ENCODE peak calls at places on chromosomes 16 and 17, in four cellular contexts. One of them, this sample, is unnamed. For H3K4me1, the result is how much of the 10 kb centered on the place peaks cover.

GRCh38 chr17:72634621-72635020 is 457.9 kb downstream of the SLC39A11 start:
- DNase-seq in neural progenitor cell: no peak
- DNase-seq in HCT116: no peak
- DNase-seq in SK-N-SH: no peak
- DNase-seq in this sample: no peak

GRCh38 chr16:74607967-74608356 is 1.0 kb upstream of the GLG1 start:
- DNase-seq in SK-N-SH: no peak
- DNase-seq in neural progenitor cell: peak
- DNase-seq in HCT116: no peak
- DNase-seq in this sample: no peak

GRCh38 chr17:34781071-34781470 is 180.2 kb downstream of the CCT6B start:
- DNase-seq in SK-N-SH: no peak
- DNase-seq in HCT116: no peak
- DNase-seq in neural progenitor cell: no peak
- DNase-seq in this sample: no peak

GRCh38 chr17:29561541-29562517 is 5.0 kb downstream of the ABHD15 start:
- DNase-seq in SK-N-SH: no peak
- DNase-seq in neural progenitor cell: no peak
- DNase-seq in HCT116: no peak
- DNase-seq in this sample: peak

GRCh38 chr16:66911112-66911511 is 7.6 kb downstream of the CDH16 start:
- DNase-seq in SK-N-SH: no peak
- DNase-seq in HCT116: no peak
- DNase-seq in neural progenitor cell: no peak
- DNase-seq in this sample: no peak

GRCh38 chr16:9330036-9330545 is 238.6 kb downstream of the HAPSTR1 start:
- DNase-seq in SK-N-SH: no peak
- DNase-seq in neural progenitor cell: no peak
- DNase-seq in HCT116: no peak
- DNase-seq in this sample: no peak

GRCh38 chr17:48617515-48618365 is 2.6 kb upstream of the HOXB8 start:
- DNase-seq in neural progenitor cell: no peak
- DNase-seq in SK-N-SH: no peak
- DNase-seq in HCT116: no peak
- DNase-seq in this sample: no peak

GRCh38 chr17:41717408-41718286 is 5.5 kb downstream of the GAST start:
- DNase-seq in HCT116: no peak
- DNase-seq in SK-N-SH: no peak
- DNase-seq in neural progenitor cell: no peak
- DNase-seq in this sample: no peak

GRCh38 chr17:29891131-29891530 is 38.9 kb downstream of the SSH2 start:
- DNase-seq in neural progenitor cell: no peak
- DNase-seq in SK-N-SH: no peak
- DNase-seq in HCT116: no peak
- DNase-seq in this sample: no peak

GRCh38 chr17:48002208-48002919 is 31.5 kb downstream of the CDK5RAP3 start:
- DNase-seq in SK-N-SH: no peak
- DNase-seq in neural progenitor cell: peak
- DNase-seq in HCT116: no peak
- DNase-seq in this sample: peak

GRCh38 chr17:81473019-81473418 is 39.6 kb downstream of the ACTG1 start:
- DNase-seq in neural progenitor cell: no peak
- DNase-seq in HCT116: no peak
- DNase-seq in SK-N-SH: no peak
- DNase-seq in this sample: no peak

GRCh38 chr17:80645706-80646325 is 101.2 kb downstream of the RPTOR start:
- DNase-seq in neural progenitor cell: no peak
- DNase-seq in SK-N-SH: peak
- DNase-seq in HCT116: no peak
- DNase-seq in this sample: no peak

GRCh38 chr17:39738568-39738901 is 797 bp downstream of the GRB7 start:
- DNase-seq in neural progenitor cell: peak
- DNase-seq in SK-N-SH: no peak
- DNase-seq in HCT116: no peak
- DNase-seq in this sample: no peak

GRCh38 chr16:56682703-56683397 is 580 bp downstream of the MT1X start:
- DNase-seq in HCT116: no peak
- DNase-seq in neural progenitor cell: no peak
- DNase-seq in SK-N-SH: no peak
- DNase-seq in this sample: peak

GRCh38 chr17:36183001-36183810 is 6.8 kb upstream of the TBC1D3B start:
- DNase-seq in neural progenitor cell: peak
- DNase-seq in SK-N-SH: peak
- DNase-seq in HCT116: peak
- DNase-seq in this sample: no peak

GRCh38 chr17:36185416-36185815 is 9.0 kb upstream of the TBC1D3B start:
- DNase-seq in HCT116: no peak
- DNase-seq in neural progenitor cell: no peak
- DNase-seq in SK-N-SH: no peak
- DNase-seq in this sample: no peak

GRCh38 chr17:36183811-36184765 is 7.7 kb upstream of the TBC1D3B start:
- DNase-seq in SK-N-SH: peak
- DNase-seq in HCT116: no peak
- DNase-seq in neural progenitor cell: no peak
- DNase-seq in this sample: no peak

DNA sequence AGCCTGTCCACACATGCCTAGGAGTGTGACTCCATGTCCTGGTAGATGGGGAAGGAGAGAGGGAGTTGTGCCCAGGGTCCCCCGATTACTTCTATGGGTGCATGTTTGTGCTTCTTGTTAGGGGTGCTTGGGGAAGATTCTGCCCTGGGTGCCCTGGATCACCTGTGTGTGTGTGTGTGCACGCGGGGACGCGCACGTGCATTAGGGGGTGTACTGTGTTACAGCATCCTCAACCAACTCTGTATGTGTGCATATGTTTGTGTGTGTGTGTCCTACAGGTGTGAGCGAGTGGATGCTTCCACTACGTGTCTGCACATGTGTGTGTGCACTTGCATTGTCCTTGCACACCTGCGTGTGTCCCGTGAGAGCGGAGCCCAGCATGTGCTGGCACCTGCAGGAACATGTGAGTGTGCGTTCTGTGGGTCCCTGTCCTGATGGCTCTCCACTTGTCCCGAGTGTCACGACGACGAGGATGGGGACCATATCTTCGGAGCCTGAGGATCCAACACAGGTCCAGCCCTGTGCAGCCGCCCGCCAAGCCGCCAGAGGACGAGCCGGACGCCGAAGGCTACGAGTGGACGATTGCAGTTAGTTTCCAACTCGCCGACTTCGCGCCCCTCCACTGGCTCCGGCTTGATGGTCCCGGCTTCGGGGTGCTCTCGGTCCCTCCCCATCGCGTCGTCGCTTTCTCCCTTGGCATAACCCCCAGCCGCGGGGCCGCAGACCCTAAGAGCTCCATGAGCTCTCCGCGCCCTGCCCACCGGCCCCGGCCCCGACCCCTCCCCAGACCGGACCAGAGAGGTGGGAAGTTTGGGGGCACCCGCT is 6.0 kb upstream of the TBC1D3B start:
- DNase-seq in SK-N-SH: no peak
- DNase-seq in neural progenitor cell: peak
- DNase-seq in HCT116: no peak
- DNase-seq in this sample: no peak
- H3K4me3 ChIP-seq in SK-N-SH: peak
- H3K4me3 ChIP-seq in neural progenitor cell: peak
- H3K4me3 ChIP-seq in HCT116: peak
- H3K4me3 ChIP-seq in this sample: no peak

DNA sequence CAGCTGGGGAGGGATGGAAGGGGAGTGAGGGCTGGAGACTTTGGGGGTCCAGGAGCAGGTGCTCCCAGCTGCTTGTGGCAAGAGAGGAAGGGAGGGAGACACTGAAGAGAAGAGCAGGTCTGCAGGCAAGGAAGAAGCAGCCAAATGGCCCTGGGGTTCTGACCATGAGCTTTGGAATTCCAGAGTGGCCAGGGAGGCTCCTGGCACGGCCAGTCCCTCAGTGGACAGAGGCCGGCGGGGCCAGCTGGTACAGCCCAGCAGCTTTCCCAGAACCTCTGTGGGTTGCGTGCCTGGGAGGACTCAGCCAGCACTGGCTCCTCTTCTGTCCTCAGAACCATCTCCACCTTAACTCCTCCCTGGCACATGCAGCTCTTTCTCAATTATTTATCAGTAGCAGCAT is 233.0 kb downstream of the MSI2 start:
- DNase-seq in neural progenitor cell: no peak
- DNase-seq in SK-N-SH: no peak
- DNase-seq in HCT116: no peak
- DNase-seq in this sample: no peak
- H3K4me1 ChIP-seq in neural progenitor cell: under half
- H3K4me1 ChIP-seq in SK-N-SH: under half
- H3K4me1 ChIP-seq in HCT116: under half
- H3K4me1 ChIP-seq in this sample: under half

GRCh38 chr17:43327421-43327820 is 71.4 kb upstream of the ARL4D start:
- DNase-seq in neural progenitor cell: no peak
- DNase-seq in SK-N-SH: no peak
- DNase-seq in HCT116: no peak
- DNase-seq in this sample: no peak

GRCh38 chr17:43328650-43329049 is 70.1 kb upstream of the ARL4D start:
- DNase-seq in HCT116: no peak
- DNase-seq in SK-N-SH: no peak
- DNase-seq in neural progenitor cell: no peak
- DNase-seq in this sample: no peak

GRCh38 chr17:43326490-43327275 is 72.1 kb upstream of the ARL4D start:
- DNase-seq in neural progenitor cell: no peak
- DNase-seq in HCT116: no peak
- DNase-seq in SK-N-SH: no peak
- DNase-seq in this sample: no peak

GRCh38 chr17:43329183-43329582 is 69.6 kb upstream of the ARL4D start:
- DNase-seq in neural progenitor cell: no peak
- DNase-seq in SK-N-SH: no peak
- DNase-seq in HCT116: no peak
- DNase-seq in this sample: no peak

DNA sequence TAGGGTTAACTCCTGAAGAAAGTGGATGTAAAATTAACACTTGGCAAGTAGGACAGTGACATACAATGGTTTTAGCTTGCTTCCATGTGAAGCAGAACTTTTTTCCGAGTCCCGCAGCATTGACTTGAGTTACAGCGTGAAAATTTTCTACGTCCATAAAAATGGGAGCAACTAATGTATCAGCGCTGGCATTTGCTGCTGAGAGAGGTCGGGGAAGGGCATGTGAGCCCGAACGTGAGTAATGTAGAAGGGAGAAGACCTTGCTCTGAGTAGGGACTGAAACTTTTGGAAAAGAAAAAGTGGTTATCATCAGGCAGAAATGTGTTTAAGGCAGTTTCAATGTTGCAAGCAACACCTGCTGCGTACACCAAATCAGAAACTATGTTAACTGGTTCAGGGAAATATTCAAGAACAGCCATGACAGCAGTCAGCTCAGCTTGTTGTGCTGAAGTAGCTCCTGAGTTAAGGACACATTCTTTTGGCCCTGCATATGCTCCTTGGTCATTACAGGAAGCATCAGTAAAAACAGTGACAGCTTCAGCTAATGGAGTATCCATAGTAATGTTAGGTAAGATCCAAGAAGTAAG is 70.9 kb upstream of the ARL4D start:
- DNase-seq in neural progenitor cell: no peak
- DNase-seq in HCT116: no peak
- DNase-seq in SK-N-SH: no peak
- DNase-seq in this sample: no peak
- TF ChIP-seq EZH2phosphoT487 in neural progenitor cell: no peak
- TF ChIP-seq EZH2phosphoT487 in HCT116: no peak
- TF ChIP-seq EZH2phosphoT487 in SK-N-SH: no peak
- TF ChIP-seq EZH2phosphoT487 in this sample: no peak

DNA sequence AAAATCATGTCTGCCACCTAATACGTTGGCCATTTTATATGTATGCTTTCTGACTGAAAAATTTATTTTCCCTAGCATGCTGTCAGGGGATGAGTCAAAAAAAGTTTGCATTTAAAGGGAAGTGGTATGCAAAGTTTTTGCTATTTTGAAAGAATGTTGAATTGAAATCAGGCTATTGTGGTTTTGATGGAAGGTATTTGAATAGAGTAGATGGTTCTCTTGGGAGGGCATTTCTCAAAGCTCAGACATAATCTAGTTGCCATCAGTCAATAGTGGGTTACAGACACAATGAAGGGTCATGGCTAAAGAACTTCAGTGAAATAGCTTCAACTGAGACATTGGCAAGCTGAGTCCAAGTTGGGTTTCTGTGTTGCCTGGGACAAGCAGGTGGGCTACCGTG is 102.4 kb downstream of the MAP2K6 start:
- DNase-seq in SK-N-SH: no peak
- DNase-seq in HCT116: no peak
- DNase-seq in neural progenitor cell: no peak
- DNase-seq in this sample: peak
- H3K4me3 ChIP-seq in SK-N-SH: no peak
- H3K4me3 ChIP-seq in HCT116: no peak
- H3K4me3 ChIP-seq in neural progenitor cell: no peak
- H3K4me3 ChIP-seq in this sample: peak

GRCh38 chr17:60168654-60169053 is 18.9 kb downstream of the CA4 start:
- DNase-seq in HCT116: no peak
- DNase-seq in neural progenitor cell: no peak
- DNase-seq in SK-N-SH: peak
- DNase-seq in this sample: no peak
- H3K4me1 ChIP-seq in HCT116: under half
- H3K4me1 ChIP-seq in neural progenitor cell: under half
- H3K4me1 ChIP-seq in SK-N-SH: under half
- H3K4me1 ChIP-seq in this sample: under half

DNA sequence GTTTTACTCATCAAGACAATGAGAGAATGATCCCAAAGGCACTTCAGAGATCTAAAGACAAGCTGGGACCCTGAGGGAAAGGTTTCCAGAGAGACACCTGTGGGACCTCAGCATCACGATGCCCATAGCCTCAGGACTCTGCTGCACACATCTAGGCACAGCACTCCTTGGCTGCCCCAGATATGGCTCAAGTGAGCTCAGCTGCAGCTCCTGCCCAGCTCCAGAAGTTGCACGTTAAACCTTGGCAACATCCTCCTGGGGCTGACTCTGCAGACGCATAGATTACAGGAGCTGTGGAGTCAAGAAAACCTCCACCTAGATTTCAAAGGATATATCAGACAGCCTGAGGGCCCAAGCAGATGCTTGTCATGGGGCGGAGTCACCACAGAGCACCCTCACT is 582.1 kb downstream of the CDH11 start:
- DNase-seq in HCT116: no peak
- DNase-seq in SK-N-SH: no peak
- DNase-seq in neural progenitor cell: no peak
- DNase-seq in this sample: no peak
- TF ChIP-seq EZH2phosphoT487 in HCT116: no peak
- TF ChIP-seq EZH2phosphoT487 in SK-N-SH: no peak
- TF ChIP-seq EZH2phosphoT487 in neural progenitor cell: no peak
- TF ChIP-seq EZH2phosphoT487 in this sample: no peak